ENCODE peak calls at places on chromosomes 6 and 20, in five cellular contexts. I is fibroblast of lung, J is NT2/D1, P is colonic mucosa, N is heart left ventricle. T is an unnamed sample.

GRCh38 chr6:79666633-79667032 is 35.5 kb downstream of the SH3BGRL2 start:
- DNase-seq in I (no peak), J (no peak), P (no peak), N (no peak), T (no peak)

GRCh38 chr6:890995-891394 is 198.1 kb upstream of the EXOC2 start:
- DNase-seq in I (no peak), J (no peak), P (no peak), N (no peak), T (no peak)

GRCh38 chr6:37525460-37526357 is 26.0 kb upstream of the CCDC167 start:
- DNase-seq in I (peak; percentile 30), J (no peak), P (no peak), N (peak; percentile 7), T (no peak)

GRCh38 chr6:24902782-24903181 is 33.0 kb downstream of the RIPOR2 start:
- DNase-seq in I (peak; percentile 69), J (no peak), P (no peak), N (no peak), T (no peak)

GRCh38 chr6:134079406-134079921 is 27.0 kb upstream of the SLC2A12 start:
- DNase-seq in I (no peak), J (no peak), P (no peak), N (no peak), T (no peak)

GRCh38 chr20:43915209-43916072 is 789 bp downstream of the TOX2 start:
- DNase-seq in I (peak; percentile 29), J (no peak), P (peak; percentile 52), N (no peak), T (peak; percentile 30)

GRCh38 chr6:150088481-150089154 is 19.7 kb upstream of the ULBP3 start:
- DNase-seq in I (no peak), J (no peak), P (no peak), N (no peak), T (no peak)

GRCh38 chr20:36308318-36308710 is 2.2 kb downstream of the DLGAP4 start:
- DNase-seq in I (no peak), J (no peak), P (no peak), N (no peak), T (no peak)

GRCh38 chr20:23205656-23206055 is 119.5 kb upstream of the CD93 start:
- DNase-seq in I (peak; percentile 83), J (no peak), P (peak; percentile 65), N (peak; percentile 88), T (peak; percentile 43)

GRCh38 chr6:1613631-1614447 is 4.1 kb downstream of the FOXC1 start:
- DNase-seq in I (peak; percentile 20), J (no peak), P (no peak), N (peak; percentile 52), T (no peak)

GRCh38 chr6:17585766-17586502 is 14.2 kb upstream of the FAM8A1 start:
- DNase-seq in I (no peak), J (no peak), P (peak; percentile 61), N (no peak), T (no peak)

GRCh38 chr20:19692685-19693119 is 65.4 kb upstream of the RIN2 start:
- DNase-seq in I (peak; percentile 43), J (peak; percentile 27), P (peak; percentile 73), N (peak; percentile 55), T (peak; percentile 63)

GRCh38 chr20:60139663-60140446 is 181.6 kb downstream of the CDH26 start:
- DNase-seq in I (no peak), J (no peak), P (no peak), N (no peak), T (no peak)

GRCh38 chr20:60138263-60139127 is 180.3 kb downstream of the CDH26 start:
- DNase-seq in I (peak; percentile 18), J (no peak), P (peak; percentile 72), N (peak; percentile 73), T (peak; percentile 48)

GRCh38 chr20:60136640-60137411 is 178.6 kb downstream of the CDH26 start:
- DNase-seq in I (no peak), J (no peak), P (no peak), N (no peak), T (no peak)

GRCh38 chr20:60135276-60135675 is 177.1 kb downstream of the CDH26 start:
- DNase-seq in I (no peak), J (no peak), P (no peak), N (no peak), T (no peak)

GRCh38 chr20:60137657-60138245 is 179.5 kb downstream of the CDH26 start:
- DNase-seq in I (peak; percentile 20), J (peak; percentile 22), P (peak; percentile 38), N (no peak), T (peak; percentile 21)
- H3K4me3 ChIP-seq in I (no peak overlapping the region), J (no peak overlapping the region), P (peak overlapping the region; percentile 43), N (peak overlapping the region; percentile 48), T (peak overlapping the region; percentile 44)

GRCh38 chr6:167553716-167554115 is 228.8 kb downstream of the TTLL2 start:
- DNase-seq in I (no peak), J (no peak), P (no peak), N (no peak), T (no peak)

GRCh38 chr6:167554854-167555253 is 230.0 kb downstream of the TTLL2 start:
- DNase-seq in I (no peak), J (no peak), P (no peak), N (no peak), T (no peak)

GRCh38 chr6:167552961-167553360 is 228.1 kb downstream of the TTLL2 start:
- DNase-seq in I (no peak), J (no peak), P (no peak), N (no peak), T (no peak)

GRCh38 chr6:167558213-167558869 is 233.5 kb downstream of the TTLL2 start:
- DNase-seq in I (no peak), J (no peak), P (no peak), N (no peak), T (no peak)

GRCh38 chr6:167555836-167556235 is 230.9 kb downstream of the TTLL2 start:
- DNase-seq in I (no peak), J (no peak), P (no peak), N (no peak), T (no peak)
- H3K4me3 ChIP-seq in I (no peak overlapping the region), J (no peak overlapping the region), P (no peak overlapping the region), N (no peak overlapping the region), T (no peak overlapping the region)

GRCh38 chr6:15399651-15400470 is 154.0 kb downstream of the JARID2 start:
- DNase-seq in I (peak; percentile 92), J (no peak), P (peak; percentile 65), N (peak; percentile 85), T (peak; percentile 60)

GRCh38 chr6:15401769-15402250 is 155.9 kb downstream of the JARID2 start:
- DNase-seq in I (no peak), J (no peak), P (no peak), N (no peak), T (no peak)

GRCh38 chr6:15398657-15399287 is 152.9 kb downstream of the JARID2 start:
- DNase-seq in I (no peak), J (no peak), P (no peak), N (no peak), T (no peak)

GRCh38 chr6:15401120-15401519 is 155.3 kb downstream of the JARID2 start:
- DNase-seq in I (no peak), J (no peak), P (no peak), N (no peak), T (no peak)

GRCh38 chr6:15400572-15401004 is 154.7 kb downstream of the JARID2 start:
- DNase-seq in I (peak; percentile 48), J (no peak), P (peak; percentile 59), N (peak; percentile 80), T (peak; percentile 47)
- H3K4me3 ChIP-seq in I (no peak overlapping the region), J (no peak overlapping the region), P (no peak overlapping the region), N (peak overlapping the region; percentile 57), T (no peak overlapping the region)

GRCh38 chr6:30855429-30856069 is 28.8 kb upstream of the DDR1 start:
- DNase-seq in I (no peak), J (no peak), P (no peak), N (no peak), T (peak; percentile 26)
- H3K4me3 ChIP-seq in I (no peak overlapping the region), J (no peak overlapping the region), P (no peak overlapping the region), N (no peak overlapping the region), T (no peak overlapping the region)

GRCh38 chr6:132524639-132525038 is 11.7 kb upstream of the STX7 start:
- DNase-seq in I (no peak), J (no peak), P (no peak), N (no peak), T (no peak)
- H3K4me3 ChIP-seq in I (no peak overlapping the region), J (no peak overlapping the region), P (no peak overlapping the region), N (no peak overlapping the region), T (no peak overlapping the region)

DNA sequence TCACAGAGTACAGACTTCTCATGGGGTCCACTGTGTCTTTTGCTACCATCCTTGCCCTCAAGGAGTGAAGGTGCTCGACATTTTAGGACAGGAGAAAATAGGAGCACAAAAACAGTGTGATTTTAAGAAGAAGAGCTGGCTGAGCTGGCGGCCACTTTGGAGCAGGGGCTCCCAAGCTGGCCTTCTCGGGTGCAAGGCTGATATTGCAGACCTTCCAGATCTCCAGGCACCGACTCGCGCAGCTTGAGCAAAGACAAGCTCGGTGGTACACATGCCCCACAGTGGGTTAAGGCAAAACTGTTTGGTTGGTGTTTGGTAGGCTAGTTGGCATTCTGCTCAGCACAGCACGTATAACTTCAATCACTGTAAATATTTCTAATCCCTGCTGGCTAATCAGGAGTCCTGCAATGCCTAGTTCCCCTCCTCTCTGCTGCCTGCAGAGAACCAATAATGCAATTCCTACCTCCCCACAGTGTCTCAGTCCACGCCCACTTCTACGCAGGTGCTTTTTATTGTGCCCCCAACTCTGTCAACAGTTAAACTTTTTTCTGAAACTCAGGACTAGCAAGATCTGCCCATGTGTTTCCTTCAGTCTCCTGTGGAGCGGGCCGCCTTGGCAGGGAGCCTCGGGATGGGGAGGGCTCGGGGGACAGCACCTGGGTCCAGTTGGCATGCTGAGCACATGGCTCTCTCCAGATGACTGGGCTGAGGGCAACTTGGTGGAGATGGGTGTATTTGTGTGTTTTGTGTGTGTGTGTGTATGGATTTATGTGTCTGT is 12.7 kb upstream of the SMOC2 start:
- DNase-seq in I (no peak), J (no peak), P (peak; percentile 39), N (no peak), T (no peak)
- H3K4me3 ChIP-seq in I (no peak overlapping the region), J (no peak overlapping the region), P (no peak overlapping the region), N (no peak overlapping the region), T (no peak overlapping the region)